ENCODE peak calls at places on chromosomes 1 and 21, in ten cellular contexts. R is fibroblast of the conjunctiva; C is ELR; X is psoas muscle; U is cerebellum; M is HEK293T; G is G401; I is stimulated activated CD8-positive, alpha-beta memory T cell treated with anti-CD3 and anti-CD28 coated beads, Interleukin-4, amount 100 ng/mL, for 4 hours; Q is AG08395; Y is activated gamma-delta T cell treated with Interleukin-2 at 50 U/mL for 16 hours. K is an unnamed sample.

GRCh38 chr1:10170362-10170665 is 40.1 kb upstream of the KIF1B start:
- DNase-seq in G (no peak), Q (no peak), I (no peak), U (no peak), C (no peak), Y (no peak), X (no peak), R (no peak), M (no peak), K (no peak)

GRCh38 chr1:42209516-42210370 is 45.2 kb upstream of the GUCA2A start:
- DNase-seq in U (no peak), Q (no peak), I (no peak), X (no peak), M (no peak), Y (no peak), C (peak; percentile 36), G (no peak), R (peak; percentile 8), K (no peak)

GRCh38 chr1:246597340-246597739 is 31.1 kb downstream of the CNST start:
- DNase-seq in I (no peak), X (no peak), G (no peak), M (no peak), Y (no peak), C (peak; percentile 69), U (no peak), R (peak; percentile 70), Q (peak; percentile 54), K (no peak)

GRCh38 chr1:100657876-100658715 is 61.4 kb upstream of the VCAM1 start:
- DNase-seq in Q (no peak), M (no peak), R (no peak), X (no peak), U (no peak), C (no peak), Y (no peak), I (no peak), G (no peak), K (no peak)

GRCh38 chr1:187476671-187477070 is 647.9 kb downstream of the PLA2G4A start:
- DNase-seq in Y (no peak), Q (no peak), R (peak; percentile 4), X (no peak), C (peak; percentile 58), U (no peak), M (no peak), I (no peak), G (no peak), K (no peak)

GRCh38 chr1:94438692-94439276 is 20.6 kb downstream of the ABCD3 start:
- DNase-seq in I (no peak), Y (no peak), U (no peak), R (no peak), M (no peak), Q (peak; percentile 19), G (no peak), X (no peak), C (no peak), K (no peak)

GRCh38 chr1:194919146-194919545 is 1689.1 kb downstream of the KCNT2 start:
- DNase-seq in I (no peak), C (no peak), R (no peak), Q (no peak), Y (no peak), U (no peak), G (no peak), X (no peak), M (no peak), K (no peak)

GRCh38 chr1:225737866-225738265 is 39.8 kb upstream of the SRP9 start:
- DNase-seq in U (no peak), I (no peak), G (no peak), M (no peak), Q (no peak), R (no peak), X (no peak), Y (no peak), C (no peak), K (no peak)

GRCh38 chr1:180084867-180085266 is 69.8 kb upstream of the QSOX1 start:
- DNase-seq in M (no peak), U (no peak), Y (no peak), G (no peak), I (no peak), X (no peak), R (no peak), Q (no peak), C (no peak), K (no peak)

GRCh38 chr21:44940116-44940631 is 345 bp downstream of the SLX9 start:
- DNase-seq in I (no peak), X (no peak), M (no peak), R (no peak), Q (peak; percentile 10), U (no peak), C (peak; percentile 34), Y (no peak), G (no peak), K (peak; percentile 53)

GRCh38 chr1:161738627-161739287 is 10.8 kb upstream of the DUSP12 start:
- DNase-seq in R (peak; percentile 70), Q (peak; percentile 71), I (peak; percentile 32), Y (peak; percentile 60), C (peak; percentile 94), X (peak; percentile 52), M (peak; percentile 44), G (peak; percentile 27), U (no peak), K (no peak)

GRCh38 chr1:205593532-205593931 is 38.3 kb downstream of the ELK4 start:
- DNase-seq in M (no peak), I (no peak), Y (no peak), G (no peak), R (no peak), Q (no peak), X (no peak), C (no peak), U (no peak), K (no peak)

GRCh38 chr21:44614161-44614631 is 2.3 kb downstream of the KRTAP10-8 start:
- DNase-seq in U (no peak), C (no peak), M (no peak), I (no peak), G (no peak), Q (no peak), R (no peak), Y (no peak), X (no peak), K (no peak)

GRCh38 chr1:182939413-182939812 is 13.6 kb downstream of the SHCBP1L start:
- DNase-seq in U (no peak), X (no peak), G (no peak), C (no peak), Y (no peak), I (no peak), Q (no peak), M (no peak), R (no peak), K (no peak)

GRCh38 chr1:200837931-200838571 is 34.7 kb upstream of the GPR25 start:
- DNase-seq in Y (no peak), U (no peak), M (no peak), Q (peak; percentile 4), G (no peak), C (peak; percentile 58), R (no peak), X (no peak), I (no peak), K (no peak)

GRCh38 chr1:97806996-97807395 is 113.8 kb downstream of the DPYD start:
- DNase-seq in G (no peak), Y (no peak), C (no peak), I (no peak), Q (no peak), U (no peak), M (no peak), X (no peak), R (no peak), K (no peak)